ENCODE peak calls at places on chromosomes 2 and 18, in eight cellular contexts. Y, R, O, S, C, I, F and X are unnamed samples.

GRCh38 chr2:206423147-206423546 is 20.2 kb upstream of the ADAM23 start:
- DNase-seq in C (no peak), F (peak), S (no peak), O (peak), I (no peak), Y (no peak), R (no peak), X (no peak)

GRCh38 chr2:27583390-27583915 is 611 bp downstream of the ZNF512 start:
- DNase-seq in S (no peak), Y (peak), R (no peak), I (no peak), F (no peak), O (no peak), C (no peak), X (no peak)

GRCh38 chr2:221641181-221641871 is 69.2 kb upstream of the EPHA4 start:
- DNase-seq in F (no peak), I (no peak), S (no peak), R (no peak), C (no peak), O (peak), Y (no peak), X (no peak)

GRCh38 chr18:69401475-69402218 is 959 bp downstream of the DOK6 start:
- DNase-seq in I (no peak), F (no peak), C (no peak), S (no peak), R (peak), O (no peak), Y (peak), X (no peak)

GRCh38 chr2:4882421-4882820 is 809.8 kb upstream of the SOX11 start:
- DNase-seq in Y (no peak), I (no peak), C (no peak), F (peak), S (no peak), O (no peak), R (no peak), X (no peak)

GRCh38 chr2:120175000-120175581 is 48.1 kb downstream of the TMEM185B start:
- DNase-seq in I (no peak), O (peak), F (peak), C (peak), S (peak), R (peak), Y (peak), X (no peak)

GRCh38 chr2:143700865-143701264 is 571.6 kb downstream of the ARHGAP15 start:
- DNase-seq in C (no peak), O (peak), Y (no peak), I (no peak), S (peak), F (no peak), R (no peak), X (no peak)

GRCh38 chr2:70895249-70895648 is 40.5 kb upstream of the ATP6V1B1 start:
- DNase-seq in O (no peak), I (no peak), S (no peak), C (no peak), Y (no peak), F (no peak), R (peak), X (no peak)

GRCh38 chr2:167965907-167966306 is 281.5 kb downstream of the STK39 start:
- DNase-seq in I (no peak), C (no peak), S (no peak), R (no peak), F (no peak), Y (no peak), O (no peak), X (no peak)

GRCh38 chr2:179036353-179036905 is 13.5 kb downstream of the CCDC141 start:
- DNase-seq in S (no peak), R (no peak), F (peak), O (peak), C (no peak), Y (no peak), I (no peak), X (no peak)

GRCh38 chr2:233142355-233142897 is 82.3 kb downstream of the INPP5D start:
- DNase-seq in R (peak), O (no peak), C (no peak), Y (no peak), I (no peak), S (no peak), F (no peak), X (no peak)

GRCh38 chr18:11309172-11309571 is 159.8 kb upstream of the PIEZO2 start:
- DNase-seq in I (no peak), R (no peak), O (peak), Y (no peak), S (no peak), F (peak), C (no peak), X (no peak)

GRCh38 chr2:99827296-99827999 is 314.9 kb downstream of the AFF3 start:
- DNase-seq in I (no peak), C (no peak), R (no peak), F (no peak), O (no peak), Y (no peak), S (no peak), X (no peak)

GRCh38 chr2:215442392-215442787 is 6.5 kb upstream of the FN1 start:
- DNase-seq in C (no peak), R (no peak), I (no peak), O (no peak), Y (no peak), S (no peak), F (no peak), X (no peak)

GRCh38 chr2:215664847-215665525 is 229.1 kb upstream of the FN1 start:
- DNase-seq in I (no peak), S (peak), C (no peak), O (peak), Y (peak), R (peak), F (peak), X (no peak)

GRCh38 chr2:40639294-40639693 is 187.4 kb upstream of the SLC8A1 start:
- DNase-seq in O (no peak), C (peak), Y (no peak), S (no peak), R (no peak), I (no peak), F (no peak), X (no peak)

GRCh38 chr18:43720036-43720435 is 442.7 kb upstream of the SYT4 start:
- DNase-seq in C (no peak), O (no peak), S (peak), Y (no peak), R (no peak), I (no peak), F (peak), X (no peak)

GRCh38 chr18:62717850-62718229 is 2.5 kb downstream of the PHLPP1 start:
- DNase-seq in Y (peak), S (no peak), F (peak), C (no peak), R (no peak), I (no peak), O (no peak), X (no peak)

GRCh38 chr2:196677404-196677803 is 37.9 kb downstream of the CCDC150 start:
- DNase-seq in I (no peak), R (no peak), Y (peak), S (no peak), F (peak), O (peak), C (no peak), X (no peak)

GRCh38 chr2:9793156-9793917 is 49.9 kb upstream of the TAF1B start:
- DNase-seq in O (no peak), S (no peak), I (peak), C (no peak), Y (no peak), F (no peak), R (no peak), X (no peak)

GRCh38 chr2:88170472-88170892 is 336 bp downstream of the THNSL2 start:
- DNase-seq in R (no peak), O (no peak), I (peak), C (peak), S (no peak), Y (no peak), F (peak), X (peak)